ENCODE peak calls at places on chromosomes 1 and 21, in seven cellular contexts. One of them, this sample, is unnamed.

GRCh38 chr1:22584001-22584557 is 20.8 kb downstream of the EPHA8 start:
- DNase-seq in stomach: no peak
- DNase-seq in prostate gland: no peak
- DNase-seq in CD4-positive, CD25-positive, alpha-beta regulatory T cell: no peak
- DNase-seq in heart left ventricle: no peak
- DNase-seq in adrenal gland: no peak
- DNase-seq in uterus: no peak
- DNase-seq in this sample: no peak

GRCh38 chr1:225735252-225736149 is 42.1 kb upstream of the SRP9 start:
- DNase-seq in heart left ventricle: peak
- DNase-seq in stomach: peak
- DNase-seq in prostate gland: peak
- DNase-seq in uterus: peak
- DNase-seq in adrenal gland: peak
- DNase-seq in CD4-positive, CD25-positive, alpha-beta regulatory T cell: no peak
- DNase-seq in this sample: no peak

GRCh38 chr21:42533306-42533962 is 19.8 kb downstream of the SLC37A1 start:
- DNase-seq in stomach: peak
- DNase-seq in uterus: no peak
- DNase-seq in adrenal gland: no peak
- DNase-seq in CD4-positive, CD25-positive, alpha-beta regulatory T cell: no peak
- DNase-seq in prostate gland: no peak
- DNase-seq in heart left ventricle: no peak
- DNase-seq in this sample: no peak

GRCh38 chr1:11778844-11779623 is 17.0 kb downstream of the C1orf167 start:
- DNase-seq in uterus: no peak
- DNase-seq in heart left ventricle: no peak
- DNase-seq in stomach: no peak
- DNase-seq in prostate gland: no peak
- DNase-seq in adrenal gland: no peak
- DNase-seq in CD4-positive, CD25-positive, alpha-beta regulatory T cell: no peak
- DNase-seq in this sample: no peak

GRCh38 chr1:17099941-17100340 is 19.3 kb downstream of the PADI2 start:
- DNase-seq in prostate gland: no peak
- DNase-seq in heart left ventricle: no peak
- DNase-seq in CD4-positive, CD25-positive, alpha-beta regulatory T cell: no peak
- DNase-seq in uterus: no peak
- DNase-seq in adrenal gland: no peak
- DNase-seq in stomach: no peak
- DNase-seq in this sample: no peak

GRCh38 chr1:198669023-198669698 is 30.3 kb downstream of the PTPRC start:
- DNase-seq in adrenal gland: no peak
- DNase-seq in prostate gland: no peak
- DNase-seq in stomach: no peak
- DNase-seq in uterus: no peak
- DNase-seq in heart left ventricle: no peak
- DNase-seq in CD4-positive, CD25-positive, alpha-beta regulatory T cell: peak
- DNase-seq in this sample: no peak

GRCh38 chr1:205319081-205320018 is 2.2 kb downstream of the NUAK2 start:
- DNase-seq in heart left ventricle: peak
- DNase-seq in prostate gland: peak
- DNase-seq in CD4-positive, CD25-positive, alpha-beta regulatory T cell: no peak
- DNase-seq in uterus: peak
- DNase-seq in stomach: peak
- DNase-seq in adrenal gland: peak
- DNase-seq in this sample: no peak

GRCh38 chr1:223129229-223129851 is 13.7 kb downstream of the TLR5 start:
- DNase-seq in adrenal gland: peak
- DNase-seq in prostate gland: peak
- DNase-seq in heart left ventricle: peak
- DNase-seq in uterus: peak
- DNase-seq in CD4-positive, CD25-positive, alpha-beta regulatory T cell: peak
- DNase-seq in stomach: peak
- DNase-seq in this sample: peak

GRCh38 chr1:29062157-29062942 is 61.4 kb downstream of the TMEM200B start:
- DNase-seq in stomach: no peak
- DNase-seq in uterus: no peak
- DNase-seq in adrenal gland: no peak
- DNase-seq in heart left ventricle: no peak
- DNase-seq in CD4-positive, CD25-positive, alpha-beta regulatory T cell: no peak
- DNase-seq in prostate gland: no peak
- DNase-seq in this sample: no peak

DNA sequence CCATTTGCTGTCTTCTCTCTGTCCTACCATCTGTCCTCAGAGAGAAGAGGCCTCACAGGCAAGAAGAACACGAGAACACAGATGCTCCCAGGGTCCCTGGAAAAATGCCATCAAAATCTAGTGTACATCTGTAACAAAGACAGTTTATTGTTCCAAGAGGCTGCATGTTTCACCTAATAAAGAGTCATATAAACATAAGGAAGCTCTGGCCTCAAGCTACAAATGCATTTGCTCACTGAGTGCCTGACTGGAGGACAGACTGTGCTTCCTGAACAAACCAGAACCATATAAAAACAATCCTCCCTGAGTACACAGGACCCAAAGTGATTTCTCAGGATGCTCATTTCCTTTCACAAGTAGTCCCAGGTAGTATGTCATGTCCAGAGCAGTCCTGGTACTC is 76.3 kb upstream of the SLC44A3 start:
- DNase-seq in adrenal gland: no peak
- DNase-seq in uterus: no peak
- DNase-seq in stomach: no peak
- DNase-seq in prostate gland: peak
- DNase-seq in heart left ventricle: no peak
- DNase-seq in CD4-positive, CD25-positive, alpha-beta regulatory T cell: no peak
- DNase-seq in this sample: no peak
- H3K27ac ChIP-seq in adrenal gland: no peak
- H3K27ac ChIP-seq in uterus: no peak
- H3K27ac ChIP-seq in stomach: no peak
- H3K27ac ChIP-seq in prostate gland: peak
- H3K27ac ChIP-seq in heart left ventricle: no peak
- H3K27ac ChIP-seq in CD4-positive, CD25-positive, alpha-beta regulatory T cell: no peak
- H3K27ac ChIP-seq in this sample: peak

DNA sequence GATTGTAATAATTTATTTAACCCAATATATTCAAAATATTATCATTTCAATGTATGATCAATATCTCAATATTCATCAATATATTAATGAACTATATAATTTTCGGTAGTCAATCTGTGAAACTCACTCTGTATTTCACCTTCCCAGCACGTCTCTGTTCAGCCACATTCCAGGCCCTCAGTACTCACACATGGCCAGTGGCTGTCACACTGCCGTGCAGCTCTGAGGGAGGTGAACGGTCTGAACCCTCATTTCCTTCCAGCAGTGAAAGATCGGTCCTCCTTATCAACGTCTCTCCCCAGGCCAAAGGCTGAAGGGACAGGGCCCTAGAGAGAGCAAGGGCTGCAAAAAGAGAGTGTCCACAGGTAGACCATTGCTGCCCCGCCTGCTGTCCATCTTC is 39.5 kb upstream of the ZNF124 start:
- DNase-seq in heart left ventricle: no peak
- DNase-seq in adrenal gland: no peak
- DNase-seq in CD4-positive, CD25-positive, alpha-beta regulatory T cell: no peak
- DNase-seq in stomach: no peak
- DNase-seq in prostate gland: no peak
- DNase-seq in uterus: no peak
- DNase-seq in this sample: no peak
- H3K27ac ChIP-seq in heart left ventricle: peak
- H3K27ac ChIP-seq in adrenal gland: no peak
- H3K27ac ChIP-seq in CD4-positive, CD25-positive, alpha-beta regulatory T cell: peak
- H3K27ac ChIP-seq in stomach: peak
- H3K27ac ChIP-seq in prostate gland: no peak
- H3K27ac ChIP-seq in uterus: peak
- H3K27ac ChIP-seq in this sample: no peak

GRCh38 chr1:101238041-101238515 is 1.3 kb downstream of the S1PR1 start:
- DNase-seq in CD4-positive, CD25-positive, alpha-beta regulatory T cell: peak
- DNase-seq in prostate gland: no peak
- DNase-seq in uterus: no peak
- DNase-seq in stomach: no peak
- DNase-seq in adrenal gland: peak
- DNase-seq in heart left ventricle: no peak
- DNase-seq in this sample: no peak

GRCh38 chr1:101240041-101240430 is 3.2 kb downstream of the S1PR1 start:
- DNase-seq in uterus: peak
- DNase-seq in CD4-positive, CD25-positive, alpha-beta regulatory T cell: no peak
- DNase-seq in heart left ventricle: peak
- DNase-seq in stomach: no peak
- DNase-seq in prostate gland: no peak
- DNase-seq in adrenal gland: peak
- DNase-seq in this sample: no peak

GRCh38 chr1:101238681-101239094 is 1.9 kb downstream of the S1PR1 start:
- DNase-seq in adrenal gland: peak
- DNase-seq in heart left ventricle: peak
- DNase-seq in stomach: peak
- DNase-seq in CD4-positive, CD25-positive, alpha-beta regulatory T cell: peak
- DNase-seq in prostate gland: peak
- DNase-seq in uterus: peak
- DNase-seq in this sample: peak

GRCh38 chr1:101237229-101237837 is 514 bp downstream of the S1PR1 start:
- DNase-seq in CD4-positive, CD25-positive, alpha-beta regulatory T cell: no peak
- DNase-seq in adrenal gland: peak
- DNase-seq in prostate gland: no peak
- DNase-seq in uterus: peak
- DNase-seq in stomach: no peak
- DNase-seq in heart left ventricle: no peak
- DNase-seq in this sample: no peak

DNA sequence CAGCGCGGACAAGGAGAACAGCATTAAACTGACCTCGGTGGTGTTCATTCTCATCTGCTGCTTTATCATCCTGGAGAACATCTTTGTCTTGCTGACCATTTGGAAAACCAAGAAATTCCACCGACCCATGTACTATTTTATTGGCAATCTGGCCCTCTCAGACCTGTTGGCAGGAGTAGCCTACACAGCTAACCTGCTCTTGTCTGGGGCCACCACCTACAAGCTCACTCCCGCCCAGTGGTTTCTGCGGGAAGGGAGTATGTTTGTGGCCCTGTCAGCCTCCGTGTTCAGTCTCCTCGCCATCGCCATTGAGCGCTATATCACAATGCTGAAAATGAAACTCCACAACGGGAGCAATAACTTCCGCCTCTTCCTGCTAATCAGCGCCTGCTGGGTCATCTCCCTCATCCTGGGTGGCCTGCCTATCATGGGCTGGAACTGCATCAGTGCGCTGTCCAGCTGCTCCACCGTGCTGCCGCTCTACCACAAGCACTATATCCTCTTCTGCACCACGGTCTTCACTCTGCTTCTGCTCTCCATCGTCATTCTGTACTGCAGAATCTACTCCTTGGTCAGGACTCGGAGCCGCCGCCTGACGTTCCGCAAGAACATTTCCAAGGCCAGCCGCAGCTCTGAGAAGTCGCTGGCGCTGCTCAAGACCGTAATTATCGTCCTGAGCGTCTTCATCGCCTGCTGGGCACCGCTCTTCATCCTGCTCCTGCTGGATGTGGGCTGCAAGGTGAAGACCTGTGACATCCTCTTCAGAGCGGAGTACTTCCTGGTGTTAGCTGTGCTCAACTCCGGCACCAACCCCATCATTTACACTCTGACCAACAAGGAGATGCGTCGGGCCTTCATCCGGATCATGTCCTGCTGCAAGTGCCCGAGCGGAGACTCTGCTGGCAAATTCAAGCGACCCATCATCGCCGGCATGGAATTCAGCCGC is 2.5 kb downstream of the S1PR1 start:
- DNase-seq in uterus: no peak
- DNase-seq in heart left ventricle: peak
- DNase-seq in stomach: no peak
- DNase-seq in prostate gland: no peak
- DNase-seq in CD4-positive, CD25-positive, alpha-beta regulatory T cell: peak
- DNase-seq in adrenal gland: peak
- DNase-seq in this sample: no peak
- H3K27ac ChIP-seq in uterus: peak
- H3K27ac ChIP-seq in heart left ventricle: peak
- H3K27ac ChIP-seq in stomach: peak
- H3K27ac ChIP-seq in prostate gland: no peak
- H3K27ac ChIP-seq in CD4-positive, CD25-positive, alpha-beta regulatory T cell: peak
- H3K27ac ChIP-seq in adrenal gland: no peak
- H3K27ac ChIP-seq in this sample: peak

GRCh38 chr1:202821467-202821866 is 10.7 kb downstream of the PCAT6 start:
- DNase-seq in heart left ventricle: no peak
- DNase-seq in prostate gland: no peak
- DNase-seq in stomach: no peak
- DNase-seq in adrenal gland: no peak
- DNase-seq in uterus: no peak
- DNase-seq in CD4-positive, CD25-positive, alpha-beta regulatory T cell: no peak
- DNase-seq in this sample: no peak
- H3K27ac ChIP-seq in heart left ventricle: no peak
- H3K27ac ChIP-seq in prostate gland: no peak
- H3K27ac ChIP-seq in stomach: no peak
- H3K27ac ChIP-seq in adrenal gland: no peak
- H3K27ac ChIP-seq in uterus: no peak
- H3K27ac ChIP-seq in CD4-positive, CD25-positive, alpha-beta regulatory T cell: no peak
- H3K27ac ChIP-seq in this sample: no peak

GRCh38 chr1:84268346-84268745 is 33.2 kb upstream of the SAMD13 start:
- DNase-seq in prostate gland: no peak
- DNase-seq in CD4-positive, CD25-positive, alpha-beta regulatory T cell: no peak
- DNase-seq in stomach: no peak
- DNase-seq in adrenal gland: no peak
- DNase-seq in uterus: no peak
- DNase-seq in heart left ventricle: no peak
- DNase-seq in this sample: no peak
- H3K27ac ChIP-seq in prostate gland: no peak
- H3K27ac ChIP-seq in CD4-positive, CD25-positive, alpha-beta regulatory T cell: no peak
- H3K27ac ChIP-seq in stomach: no peak
- H3K27ac ChIP-seq in adrenal gland: no peak
- H3K27ac ChIP-seq in uterus: no peak
- H3K27ac ChIP-seq in heart left ventricle: no peak
- H3K27ac ChIP-seq in this sample: no peak

GRCh38 chr1:53384796-53385195 is 56.9 kb upstream of the LRP8 start:
- DNase-seq in CD4-positive, CD25-positive, alpha-beta regulatory T cell: no peak
- DNase-seq in uterus: no peak
- DNase-seq in adrenal gland: no peak
- DNase-seq in prostate gland: no peak
- DNase-seq in heart left ventricle: no peak
- DNase-seq in stomach: no peak
- DNase-seq in this sample: no peak

GRCh38 chr1:53385276-53385932 is 57.5 kb upstream of the LRP8 start:
- DNase-seq in prostate gland: no peak
- DNase-seq in stomach: no peak
- DNase-seq in CD4-positive, CD25-positive, alpha-beta regulatory T cell: no peak
- DNase-seq in uterus: no peak
- DNase-seq in adrenal gland: no peak
- DNase-seq in heart left ventricle: no peak
- DNase-seq in this sample: no peak

GRCh38 chr1:53380296-53380695 is 52.4 kb upstream of the LRP8 start:
- DNase-seq in prostate gland: no peak
- DNase-seq in CD4-positive, CD25-positive, alpha-beta regulatory T cell: no peak
- DNase-seq in stomach: no peak
- DNase-seq in adrenal gland: no peak
- DNase-seq in uterus: no peak
- DNase-seq in heart left ventricle: peak
- DNase-seq in this sample: no peak

GRCh38 chr1:53381790-53382401 is 54.0 kb upstream of the LRP8 start:
- DNase-seq in stomach: no peak
- DNase-seq in adrenal gland: no peak
- DNase-seq in CD4-positive, CD25-positive, alpha-beta regulatory T cell: no peak
- DNase-seq in heart left ventricle: peak
- DNase-seq in prostate gland: no peak
- DNase-seq in uterus: no peak
- DNase-seq in this sample: no peak

DNA sequence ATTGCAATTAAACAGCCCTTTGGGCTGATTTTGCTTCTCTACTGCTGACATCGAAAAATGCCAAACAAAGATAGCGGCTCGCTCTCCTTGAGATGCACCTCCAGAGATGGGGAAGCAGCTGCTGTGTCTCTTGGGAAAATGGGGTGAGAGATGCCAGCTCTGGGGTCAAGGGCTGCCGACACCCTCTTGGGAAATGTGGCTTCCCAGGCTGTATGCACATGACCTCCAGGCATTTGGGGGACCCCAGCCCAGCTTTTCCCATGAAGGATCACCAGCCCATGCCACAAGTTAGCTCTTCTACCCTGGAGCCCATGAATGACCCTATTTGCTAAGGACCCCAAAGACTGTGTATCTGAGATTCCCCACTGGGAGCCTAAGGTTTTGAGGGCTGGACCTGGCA is 55.6 kb upstream of the LRP8 start:
- DNase-seq in uterus: no peak
- DNase-seq in heart left ventricle: no peak
- DNase-seq in adrenal gland: no peak
- DNase-seq in stomach: no peak
- DNase-seq in prostate gland: no peak
- DNase-seq in CD4-positive, CD25-positive, alpha-beta regulatory T cell: no peak
- DNase-seq in this sample: no peak
- H3K27ac ChIP-seq in uterus: no peak
- H3K27ac ChIP-seq in heart left ventricle: no peak
- H3K27ac ChIP-seq in adrenal gland: no peak
- H3K27ac ChIP-seq in stomach: no peak
- H3K27ac ChIP-seq in prostate gland: no peak
- H3K27ac ChIP-seq in CD4-positive, CD25-positive, alpha-beta regulatory T cell: no peak
- H3K27ac ChIP-seq in this sample: no peak